ENCODE peak calls at places on chromosome 18, in nine cellular contexts. W, Z, V, S, R, I, G, L and J are unnamed samples.

GRCh38 chr18:46155652-46156051 is 51.5 kb downstream of the HAUS1 start:
- DNase-seq in W (no peak), Z (no peak), V (no peak), S (no peak), R (no peak), I (peak), G (peak), L (no peak), J (peak)

GRCh38 chr18:11042247-11042646 is 107.1 kb downstream of the PIEZO2 start:
- DNase-seq in W (peak), Z (peak), V (no peak), S (no peak), R (no peak), I (no peak), G (no peak), L (peak), J (no peak)

GRCh38 chr18:74731097-74731496 is 133.4 kb downstream of the ZNF407 start:
- DNase-seq in W (no peak), Z (no peak), V (no peak), S (no peak), R (no peak), I (no peak), G (peak), L (peak), J (no peak)

GRCh38 chr18:60246606-60247005 is 126.0 kb downstream of the MC4R start:
- DNase-seq in W (no peak), Z (no peak), V (no peak), S (no peak), R (no peak), I (no peak), G (no peak), L (no peak), J (no peak)

GRCh38 chr18:47750889-47751423 is 179.5 kb downstream of the SMAD2 start:
- DNase-seq in W (no peak), Z (no peak), V (no peak), S (peak), R (no peak), I (no peak), G (no peak), L (no peak), J (no peak)

GRCh38 chr18:74289137-74289536 is 2.6 kb downstream of the CYB5A start:
- DNase-seq in W (no peak), Z (no peak), V (no peak), S (no peak), R (no peak), I (no peak), G (peak), L (no peak), J (peak)

GRCh38 chr18:36745219-36745975 is 83.4 kb downstream of the TPGS2 start:
- DNase-seq in W (no peak), Z (no peak), V (no peak), S (no peak), R (no peak), I (no peak), G (no peak), L (no peak), J (peak)

GRCh38 chr18:907171-907879 is 2.7 kb downstream of the ADCYAP1 start:
- DNase-seq in W (no peak), Z (no peak), V (peak), S (no peak), R (no peak), I (peak), G (no peak), L (no peak), J (no peak)

GRCh38 chr18:75161629-75162028 is 47.3 kb downstream of the PTGR3 start:
- DNase-seq in W (peak), Z (peak), V (no peak), S (no peak), R (no peak), I (peak), G (no peak), L (peak), J (no peak)

GRCh38 chr18:26091047-26091630 is 726 bp upstream of the SS18 start:
- DNase-seq in W (peak), Z (no peak), V (peak), S (peak), R (peak), I (no peak), G (peak), L (no peak), J (no peak)

GRCh38 chr18:59055345-59056032 is 84.2 kb upstream of the SEC11C start:
- DNase-seq in W (no peak), Z (no peak), V (peak), S (no peak), R (no peak), I (no peak), G (no peak), L (no peak), J (no peak)

GRCh38 chr18:56083889-56084288 is 495.9 kb upstream of the TCF4 start:
- DNase-seq in W (no peak), Z (no peak), V (peak), S (no peak), R (no peak), I (no peak), G (no peak), L (no peak), J (no peak)

GRCh38 chr18:2921778-2922177 is 75.0 kb downstream of the EMILIN2 start:
- DNase-seq in W (no peak), Z (no peak), V (no peak), S (peak), R (no peak), I (no peak), G (no peak), L (no peak), J (no peak)

GRCh38 chr18:48340502-48340901 is 68.7 kb downstream of the ZBTB7C start:
- DNase-seq in W (no peak), Z (no peak), V (no peak), S (no peak), R (no peak), I (no peak), G (no peak), L (no peak), J (no peak)

GRCh38 chr18:36522503-36522902 is 225.0 kb downstream of the FHOD3 start:
- DNase-seq in W (no peak), Z (no peak), V (peak), S (no peak), R (no peak), I (no peak), G (no peak), L (no peak), J (no peak)

GRCh38 chr18:2108581-2108980 is 462.7 kb downstream of the METTL4 start:
- DNase-seq in W (no peak), Z (no peak), V (no peak), S (no peak), R (no peak), I (no peak), G (peak), L (no peak), J (no peak)

GRCh38 chr18:66795011-66795410 is 191.1 kb upstream of the CDH19 start:
- DNase-seq in W (no peak), Z (no peak), V (no peak), S (no peak), R (no peak), I (no peak), G (no peak), L (no peak), J (peak)

GRCh38 chr18:75285876-75286275 is 75.3 kb downstream of the TSHZ1 start:
- DNase-seq in W (no peak), Z (no peak), V (no peak), S (no peak), R (no peak), I (no peak), G (no peak), L (no peak), J (no peak)

GRCh38 chr18:45254683-45255082 is 360.6 kb upstream of the SLC14A2 start:
- DNase-seq in W (no peak), Z (peak), V (no peak), S (peak), R (peak), I (no peak), G (peak), L (no peak), J (peak)

GRCh38 chr18:10230072-10230471 is 224.4 kb upstream of the APCDD1 start:
- DNase-seq in W (peak), Z (no peak), V (peak), S (no peak), R (no peak), I (peak), G (peak), L (peak), J (peak)

GRCh38 chr18:40866013-40866644 is 1088.9 kb upstream of the PIK3C3 start:
- DNase-seq in W (no peak), Z (no peak), V (no peak), S (no peak), R (no peak), I (peak), G (peak), L (no peak), J (peak)

GRCh38 chr18:6592522-6592921 is 137.0 kb upstream of the ARHGAP28 start:
- DNase-seq in W (no peak), Z (no peak), V (no peak), S (no peak), R (no peak), I (no peak), G (no peak), L (no peak), J (no peak)

GRCh38 chr18:12998332-12999060 is 7.3 kb downstream of the CEP192 start:
- DNase-seq in W (no peak), Z (no peak), V (no peak), S (no peak), R (no peak), I (no peak), G (no peak), L (peak), J (no peak)

GRCh38 chr18:49019446-49020045 is 68.8 kb upstream of the SMAD7 start:
- DNase-seq in W (no peak), Z (no peak), V (no peak), S (no peak), R (no peak), I (no peak), G (peak), L (no peak), J (peak)

GRCh38 chr18:452801-453200 is 47.7 kb downstream of the COLEC12 start:
- DNase-seq in W (no peak), Z (no peak), V (no peak), S (no peak), R (no peak), I (no peak), G (peak), L (no peak), J (no peak)

GRCh38 chr18:36496022-36496421 is 198.5 kb downstream of the FHOD3 start:
- DNase-seq in W (no peak), Z (no peak), V (no peak), S (no peak), R (no peak), I (peak), G (no peak), L (no peak), J (no peak)

GRCh38 chr18:9914584-9915290 is 921 bp downstream of the VAPA start:
- DNase-seq in W (peak), Z (peak), V (peak), S (peak), R (peak), I (peak), G (peak), L (peak), J (peak)

GRCh38 chr18:48222118-48222517 is 187.1 kb downstream of the ZBTB7C start:
- DNase-seq in W (peak), Z (peak), V (no peak), S (no peak), R (no peak), I (peak), G (peak), L (no peak), J (peak)

GRCh38 chr18:23870963-23871362 is 143.6 kb upstream of the TTC39C start:
- DNase-seq in W (no peak), Z (no peak), V (no peak), S (no peak), R (no peak), I (no peak), G (no peak), L (no peak), J (peak)

GRCh38 chr18:23284629-23285028 is 149.3 kb downstream of the CABLES1 start:
- DNase-seq in W (no peak), Z (no peak), V (no peak), S (no peak), R (no peak), I (no peak), G (no peak), L (no peak), J (no peak)

GRCh38 chr18:69617888-69618287 is 217.2 kb downstream of the DOK6 start:
- DNase-seq in W (no peak), Z (no peak), V (no peak), S (no peak), R (no peak), I (no peak), G (peak), L (no peak), J (no peak)

GRCh38 chr18:21997207-21998143 is 171.9 kb upstream of the GATA6 start:
- DNase-seq in W (peak), Z (no peak), V (peak), S (no peak), R (no peak), I (peak), G (peak), L (peak), J (peak)

GRCh38 chr18:39489426-39489825 is 1923.8 kb upstream of the CELF4 start:
- DNase-seq in W (no peak), Z (no peak), V (no peak), S (no peak), R (no peak), I (no peak), G (peak), L (no peak), J (no peak)

GRCh38 chr18:39485696-39486095 is 1920.1 kb upstream of the CELF4 start:
- DNase-seq in W (no peak), Z (no peak), V (no peak), S (no peak), R (no peak), I (no peak), G (peak), L (no peak), J (no peak)

GRCh38 chr18:39487932-39488331 is 1922.3 kb upstream of the CELF4 start:
- DNase-seq in W (no peak), Z (no peak), V (no peak), S (no peak), R (no peak), I (no peak), G (no peak), L (no peak), J (no peak)

GRCh38 chr18:39481281-39481680 is 1915.7 kb upstream of the CELF4 start:
- DNase-seq in W (no peak), Z (no peak), V (no peak), S (no peak), R (no peak), I (no peak), G (no peak), L (no peak), J (no peak)

DNA sequence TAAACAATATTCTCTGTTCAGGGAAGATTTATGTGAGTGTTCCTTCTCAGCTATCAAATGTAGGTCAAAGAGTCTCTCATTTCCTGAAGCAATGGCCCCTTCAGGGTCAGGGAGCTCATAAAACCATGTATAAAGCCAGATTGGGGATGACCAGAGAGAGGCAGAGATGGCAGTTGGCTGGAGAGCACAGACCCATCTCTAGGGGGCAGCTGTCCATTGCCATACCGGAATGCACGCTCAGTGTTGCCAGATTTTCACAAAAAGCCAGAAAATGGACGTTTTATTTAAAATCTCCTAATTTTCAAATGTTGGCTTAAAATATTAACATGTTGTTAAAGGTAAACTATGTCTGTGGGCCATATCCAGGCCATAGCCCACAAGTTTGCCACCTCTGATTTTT is 1920.7 kb upstream of the CELF4 start:
- DNase-seq in W (no peak), Z (no peak), V (peak), S (no peak), R (no peak), I (no peak), G (no peak), L (no peak), J (no peak)
- TF ChIP-seq CTCF in W (no peak), Z (no peak), V (peak), S (no peak), R (no peak), I (no peak), G (peak), L (no peak), J (no peak)

GRCh38 chr18:61893971-61894750 is 1.4 kb upstream of the RNF152 start:
- DNase-seq in W (peak), Z (peak), V (peak), S (peak), R (peak), I (peak), G (peak), L (peak), J (peak)

GRCh38 chr18:61894751-61895524 is 2.1 kb upstream of the RNF152 start:
- DNase-seq in W (no peak), Z (peak), V (peak), S (no peak), R (no peak), I (peak), G (no peak), L (no peak), J (no peak)

GRCh38 chr18:61891874-61892273 is 933 bp downstream of the RNF152 start:
- DNase-seq in W (no peak), Z (no peak), V (no peak), S (no peak), R (no peak), I (no peak), G (no peak), L (peak), J (no peak)

GRCh38 chr18:61892683-61893303 is at the start of gene RNF152:
- DNase-seq in W (no peak), Z (peak), V (peak), S (no peak), R (peak), I (peak), G (no peak), L (peak), J (peak)

GRCh38 chr18:61893304-61893970 is 630 bp upstream of the RNF152 start:
- DNase-seq in W (no peak), Z (peak), V (peak), S (no peak), R (peak), I (peak), G (peak), L (peak), J (no peak)
- TF ChIP-seq CTCF in W (no peak), Z (peak), V (no peak), S (no peak), R (no peak), I (no peak), G (no peak), L (peak), J (no peak)

GRCh38 chr18:38931754-38932050 is 1366.1 kb upstream of the CELF4 start:
- DNase-seq in W (no peak), Z (no peak), V (no peak), S (no peak), R (no peak), I (no peak), G (no peak), L (no peak), J (no peak)

GRCh38 chr18:38933910-38934510 is 1368.4 kb upstream of the CELF4 start:
- DNase-seq in W (no peak), Z (no peak), V (no peak), S (no peak), R (no peak), I (no peak), G (no peak), L (no peak), J (peak)

GRCh38 chr18:38930881-38931753 is 1365.5 kb upstream of the CELF4 start:
- DNase-seq in W (no peak), Z (no peak), V (peak), S (no peak), R (no peak), I (no peak), G (no peak), L (no peak), J (no peak)

GRCh38 chr18:38933322-38933721 is 1367.7 kb upstream of the CELF4 start:
- DNase-seq in W (no peak), Z (no peak), V (no peak), S (no peak), R (no peak), I (no peak), G (no peak), L (no peak), J (peak)

GRCh38 chr18:38932752-38933151 is 1367.2 kb upstream of the CELF4 start:
- DNase-seq in W (no peak), Z (no peak), V (no peak), S (no peak), R (no peak), I (no peak), G (no peak), L (no peak), J (no peak)
- TF ChIP-seq CTCF in W (no peak), Z (no peak), V (no peak), S (no peak), R (no peak), I (no peak), G (no peak), L (no peak), J (no peak)

GRCh38 chr18:32092422-32093105 is 890 bp downstream of the RNF138 start:
- DNase-seq in W (peak), Z (peak), V (peak), S (peak), R (peak), I (peak), G (peak), L (peak), J (peak)
- TF ChIP-seq CTCF in W (no peak), Z (no peak), V (no peak), S (no peak), R (no peak), I (no peak), G (no peak), L (no peak), J (no peak)

DNA sequence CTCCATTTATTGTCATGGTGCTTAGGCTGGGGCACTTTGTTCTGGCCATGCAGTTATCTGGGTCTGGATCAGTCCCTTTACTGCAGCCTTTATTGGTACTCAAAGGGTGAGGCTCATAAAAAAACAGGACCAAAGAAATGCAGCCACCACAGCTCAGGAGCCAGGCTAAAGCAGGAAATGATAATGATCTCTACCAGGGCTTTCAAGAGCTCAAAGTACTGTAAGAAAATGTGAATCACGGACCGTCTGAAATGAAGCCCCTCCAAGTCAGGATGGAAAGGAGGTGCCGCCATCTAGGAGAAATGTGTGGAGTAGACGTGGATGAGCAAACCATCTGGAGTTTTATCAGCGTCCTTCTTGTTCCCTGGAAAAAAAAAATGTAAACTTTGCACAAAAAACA is 162.4 kb upstream of the ZNF516 start:
- DNase-seq in W (no peak), Z (no peak), V (peak), S (no peak), R (no peak), I (peak), G (peak), L (no peak), J (no peak)
- TF ChIP-seq CTCF in W (no peak), Z (no peak), V (no peak), S (no peak), R (no peak), I (no peak), G (no peak), L (no peak), J (no peak)

GRCh38 chr18:8293184-8293583 is 316.1 kb upstream of the RAB12 start:
- DNase-seq in W (no peak), Z (no peak), V (no peak), S (no peak), R (no peak), I (no peak), G (no peak), L (no peak), J (no peak)

GRCh38 chr18:8287184-8287885 is 321.9 kb upstream of the RAB12 start:
- DNase-seq in W (no peak), Z (no peak), V (no peak), S (no peak), R (no peak), I (no peak), G (no peak), L (no peak), J (no peak)

GRCh38 chr18:8286303-8286702 is 322.9 kb upstream of the RAB12 start:
- DNase-seq in W (no peak), Z (no peak), V (no peak), S (no peak), R (no peak), I (no peak), G (peak), L (no peak), J (no peak)

GRCh38 chr18:8283901-8284585 is 325.2 kb upstream of the RAB12 start:
- DNase-seq in W (peak), Z (no peak), V (no peak), S (no peak), R (no peak), I (no peak), G (peak), L (peak), J (no peak)

GRCh38 chr18:8288447-8289213 is 320.6 kb upstream of the RAB12 start:
- DNase-seq in W (no peak), Z (peak), V (no peak), S (no peak), R (no peak), I (no peak), G (no peak), L (no peak), J (no peak)
- TF ChIP-seq CTCF in W (no peak), Z (no peak), V (no peak), S (no peak), R (no peak), I (no peak), G (no peak), L (no peak), J (no peak)

GRCh38 chr18:54222922-54223567 is 1.4 kb downstream of the MBD2 start:
- DNase-seq in W (peak), Z (no peak), V (no peak), S (no peak), R (no peak), I (peak), G (no peak), L (no peak), J (no peak)
- TF ChIP-seq CTCF in W (peak), Z (no peak), V (peak), S (no peak), R (no peak), I (peak), G (no peak), L (no peak), J (peak)

GRCh38 chr18:73136134-73136533 is 268.3 kb upstream of the NETO1 start:
- DNase-seq in W (peak), Z (no peak), V (peak), S (no peak), R (no peak), I (no peak), G (peak), L (no peak), J (peak)
- TF ChIP-seq CTCF in W (peak), Z (peak), V (peak), S (peak), R (no peak), I (no peak), G (peak), L (no peak), J (peak)